ENCODE peak calls at places on chromosomes 13 and 19, in four cellular contexts. One of them, this sample, is unnamed.

GRCh38 chr19:35291259-35291658 is 702 bp upstream of the MAG start:
- DNase-seq in H1: no peak
- DNase-seq in K562: no peak
- DNase-seq in GM12891: no peak
- DNase-seq in this sample: no peak

GRCh38 chr13:30145709-30146367 is 161.5 kb downstream of the KATNAL1 start:
- DNase-seq in H1: no peak
- DNase-seq in K562: no peak
- DNase-seq in GM12891: no peak
- DNase-seq in this sample: no peak

GRCh38 chr19:54158812-54159351 is 639 bp downstream of the LENG1 start:
- DNase-seq in H1: no peak
- DNase-seq in K562: no peak
- DNase-seq in GM12891: no peak
- DNase-seq in this sample: peak

GRCh38 chr13:73720216-73720840 is 413.9 kb downstream of the KLF12 start:
- DNase-seq in H1: no peak
- DNase-seq in K562: no peak
- DNase-seq in GM12891: no peak
- DNase-seq in this sample: no peak

GRCh38 chr13:112845511-112846144 is 123.4 kb upstream of the MCF2L start:
- DNase-seq in H1: no peak
- DNase-seq in K562: no peak
- DNase-seq in GM12891: no peak
- DNase-seq in this sample: no peak

GRCh38 chr13:106917024-106917491 is 349.1 kb upstream of the ARGLU1 start:
- DNase-seq in H1: peak
- DNase-seq in K562: no peak
- DNase-seq in GM12891: no peak
- DNase-seq in this sample: no peak

GRCh38 chr19:38197937-38198704 is 25.9 kb downstream of the DPF1 start:
- DNase-seq in H1: no peak
- DNase-seq in K562: no peak
- DNase-seq in GM12891: no peak
- DNase-seq in this sample: no peak

GRCh38 chr19:21947775-21948174 is 63.0 kb downstream of the ZNF208 start:
- DNase-seq in H1: peak
- DNase-seq in K562: peak
- DNase-seq in GM12891: no peak
- DNase-seq in this sample: no peak

GRCh38 chr13:88802886-88803285 is 1131.7 kb downstream of the SLITRK5 start:
- DNase-seq in H1: no peak
- DNase-seq in K562: no peak
- DNase-seq in GM12891: no peak
- DNase-seq in this sample: no peak

GRCh38 chr19:16078311-16078758 is 2.0 kb downstream of the TPM4 start:
- DNase-seq in H1: no peak
- DNase-seq in K562: no peak
- DNase-seq in GM12891: no peak
- DNase-seq in this sample: no peak

GRCh38 chr13:30872195-30872594 is 33.9 kb upstream of the MEDAG start:
- DNase-seq in H1: no peak
- DNase-seq in K562: no peak
- DNase-seq in GM12891: no peak
- DNase-seq in this sample: no peak

GRCh38 chr13:19023115-19023514 is 158.5 kb downstream of the TUBA3C start:
- DNase-seq in H1: no peak
- DNase-seq in K562: no peak
- DNase-seq in GM12891: no peak
- DNase-seq in this sample: no peak

GRCh38 chr19:2485428-2485827 is 9.5 kb downstream of the GADD45B start:
- DNase-seq in H1: no peak
- DNase-seq in K562: no peak
- DNase-seq in GM12891: no peak
- DNase-seq in this sample: no peak

GRCh38 chr19:11578342-11579142 is 1.1 kb upstream of the ACP5 start:
- DNase-seq in H1: peak
- DNase-seq in K562: peak
- DNase-seq in GM12891: peak
- DNase-seq in this sample: peak

DNA sequence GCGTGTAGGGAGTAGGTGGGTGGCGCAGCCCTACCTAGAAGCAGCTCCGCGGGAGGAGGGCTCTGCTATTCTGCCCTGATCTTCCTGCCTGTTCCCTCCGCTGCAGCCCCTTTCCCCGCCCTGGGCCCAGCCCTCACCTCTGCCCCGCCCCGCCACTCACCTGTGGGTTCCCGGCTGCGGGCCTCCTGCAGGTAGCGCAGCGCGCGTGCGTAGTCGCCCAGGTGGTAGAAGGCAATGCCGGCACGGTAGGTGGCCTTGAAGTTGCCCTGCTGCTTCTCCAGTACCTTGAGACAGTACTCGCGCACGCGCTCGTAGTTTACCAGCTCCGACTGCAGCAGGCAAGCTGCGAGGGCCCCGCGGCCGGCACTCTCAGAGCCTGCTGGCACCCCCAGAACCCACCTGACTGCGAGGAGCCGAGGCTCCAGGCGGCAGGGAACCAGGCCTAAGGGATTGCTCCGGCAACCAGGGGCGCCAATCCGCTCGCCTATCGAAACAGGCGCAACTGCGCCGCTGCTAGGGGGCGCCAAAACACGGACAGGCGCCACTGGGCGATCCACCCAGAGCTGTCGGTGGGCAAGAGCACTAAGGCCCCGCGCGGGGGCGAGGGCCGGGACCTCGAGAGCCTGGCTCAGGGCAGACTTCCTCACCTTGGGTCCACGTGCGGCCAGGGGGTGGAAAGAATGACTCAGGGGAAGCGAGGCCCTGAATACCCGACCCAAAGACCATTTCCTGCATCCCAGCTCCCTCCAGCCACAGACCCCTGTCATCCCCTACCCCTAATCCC is 965 bp downstream of the TTC9B start:
- DNase-seq in H1: peak
- DNase-seq in K562: peak
- DNase-seq in GM12891: no peak
- DNase-seq in this sample: no peak
- TF ChIP-seq POLR2AphosphoS5 in H1: no peak
- TF ChIP-seq POLR2AphosphoS5 in K562: no peak
- TF ChIP-seq POLR2AphosphoS5 in GM12891: no peak
- TF ChIP-seq POLR2AphosphoS5 in this sample: no peak

GRCh38 chr19:57473646-57474045 is 3.7 kb downstream of the ZNF772 start:
- DNase-seq in H1: no peak
- DNase-seq in K562: no peak
- DNase-seq in GM12891: no peak
- DNase-seq in this sample: no peak
- TF ChIP-seq POLR2A in H1: no peak
- TF ChIP-seq POLR2A in K562: no peak
- TF ChIP-seq POLR2A in GM12891: no peak
- TF ChIP-seq POLR2A in this sample: no peak

DNA sequence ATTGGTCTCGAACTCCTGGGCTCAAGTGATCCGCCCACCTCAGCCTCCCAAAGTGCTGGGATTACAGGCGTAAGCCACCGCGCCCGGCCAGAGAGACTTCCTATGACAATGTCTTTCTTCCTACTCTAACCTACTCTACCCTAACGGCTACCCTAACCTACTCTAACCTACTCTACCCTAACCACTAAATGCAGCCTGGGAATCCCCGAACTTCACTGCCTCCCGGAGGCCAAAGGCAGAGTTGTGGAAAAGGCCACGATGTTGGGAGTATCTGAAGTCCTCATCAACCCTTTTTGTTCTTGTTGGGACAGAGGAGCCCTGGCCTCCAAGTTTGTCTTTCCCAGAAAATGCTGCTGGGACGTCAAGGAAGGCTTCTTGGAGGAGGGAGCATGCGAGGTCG is 967 bp upstream of the NR2C2AP start:
- DNase-seq in H1: no peak
- DNase-seq in K562: no peak
- DNase-seq in GM12891: no peak
- DNase-seq in this sample: no peak
- TF ChIP-seq TAF1 in H1: no peak
- TF ChIP-seq TAF1 in K562: no peak
- TF ChIP-seq TAF1 in GM12891: no peak
- TF ChIP-seq TAF1 in this sample: no peak

DNA sequence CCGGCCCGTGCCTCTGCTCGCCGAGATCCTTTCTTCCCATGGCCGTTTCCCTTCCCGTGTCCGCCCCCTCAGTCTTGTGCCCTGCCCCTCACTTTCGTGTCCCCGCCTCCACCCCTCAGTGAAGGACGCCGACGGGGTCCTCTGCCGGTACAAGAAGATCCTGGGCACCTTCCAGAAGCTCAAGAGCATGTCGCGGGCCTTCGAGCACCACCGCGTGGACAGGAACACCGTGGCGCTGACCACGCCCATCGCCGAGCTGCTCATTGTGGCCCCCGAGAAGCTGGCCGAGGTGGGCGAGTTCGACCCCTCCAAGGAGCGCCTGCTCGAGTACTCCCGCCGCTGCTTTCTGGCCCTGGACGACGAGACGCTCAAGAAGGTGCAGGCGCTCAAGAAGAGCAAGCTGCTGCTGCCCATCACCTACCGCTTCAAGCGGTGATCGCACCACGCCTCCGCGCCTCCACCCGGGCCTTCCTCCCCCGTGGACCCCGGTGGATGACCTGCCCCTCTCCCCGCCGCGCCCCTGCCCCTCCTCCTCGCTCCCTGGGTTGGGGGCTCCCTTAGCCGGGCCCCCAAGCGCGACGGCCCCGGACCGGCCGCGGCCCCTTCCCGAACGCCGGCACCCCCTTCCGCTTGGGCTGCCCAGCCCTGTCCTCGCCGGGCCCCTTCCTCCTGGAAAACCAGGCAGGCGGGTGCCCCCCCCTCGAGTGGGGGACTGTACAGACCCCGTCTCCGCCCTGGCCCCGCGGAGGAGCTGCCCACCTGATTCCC is 2.3 kb upstream of the U2AF2 start:
- DNase-seq in H1: no peak
- DNase-seq in K562: no peak
- DNase-seq in GM12891: no peak
- DNase-seq in this sample: no peak
- TF ChIP-seq POLR2AphosphoS5 in H1: no peak
- TF ChIP-seq POLR2AphosphoS5 in K562: no peak
- TF ChIP-seq POLR2AphosphoS5 in GM12891: no peak
- TF ChIP-seq POLR2AphosphoS5 in this sample: no peak

GRCh38 chr19:51692065-51692915 is 840 bp upstream of the SPACA6 start:
- DNase-seq in H1: no peak
- DNase-seq in K562: no peak
- DNase-seq in GM12891: no peak
- DNase-seq in this sample: no peak

GRCh38 chr19:51690359-51691121 is 2.6 kb upstream of the SPACA6 start:
- DNase-seq in H1: peak
- DNase-seq in K562: peak
- DNase-seq in GM12891: peak
- DNase-seq in this sample: no peak

GRCh38 chr19:51693246-51693645 is at the start of gene SPACA6:
- DNase-seq in H1: no peak
- DNase-seq in K562: no peak
- DNase-seq in GM12891: no peak
- DNase-seq in this sample: no peak

GRCh38 chr19:51689751-51690358 is 3.3 kb upstream of the SPACA6 start:
- DNase-seq in H1: peak
- DNase-seq in K562: peak
- DNase-seq in GM12891: no peak
- DNase-seq in this sample: no peak

DNA sequence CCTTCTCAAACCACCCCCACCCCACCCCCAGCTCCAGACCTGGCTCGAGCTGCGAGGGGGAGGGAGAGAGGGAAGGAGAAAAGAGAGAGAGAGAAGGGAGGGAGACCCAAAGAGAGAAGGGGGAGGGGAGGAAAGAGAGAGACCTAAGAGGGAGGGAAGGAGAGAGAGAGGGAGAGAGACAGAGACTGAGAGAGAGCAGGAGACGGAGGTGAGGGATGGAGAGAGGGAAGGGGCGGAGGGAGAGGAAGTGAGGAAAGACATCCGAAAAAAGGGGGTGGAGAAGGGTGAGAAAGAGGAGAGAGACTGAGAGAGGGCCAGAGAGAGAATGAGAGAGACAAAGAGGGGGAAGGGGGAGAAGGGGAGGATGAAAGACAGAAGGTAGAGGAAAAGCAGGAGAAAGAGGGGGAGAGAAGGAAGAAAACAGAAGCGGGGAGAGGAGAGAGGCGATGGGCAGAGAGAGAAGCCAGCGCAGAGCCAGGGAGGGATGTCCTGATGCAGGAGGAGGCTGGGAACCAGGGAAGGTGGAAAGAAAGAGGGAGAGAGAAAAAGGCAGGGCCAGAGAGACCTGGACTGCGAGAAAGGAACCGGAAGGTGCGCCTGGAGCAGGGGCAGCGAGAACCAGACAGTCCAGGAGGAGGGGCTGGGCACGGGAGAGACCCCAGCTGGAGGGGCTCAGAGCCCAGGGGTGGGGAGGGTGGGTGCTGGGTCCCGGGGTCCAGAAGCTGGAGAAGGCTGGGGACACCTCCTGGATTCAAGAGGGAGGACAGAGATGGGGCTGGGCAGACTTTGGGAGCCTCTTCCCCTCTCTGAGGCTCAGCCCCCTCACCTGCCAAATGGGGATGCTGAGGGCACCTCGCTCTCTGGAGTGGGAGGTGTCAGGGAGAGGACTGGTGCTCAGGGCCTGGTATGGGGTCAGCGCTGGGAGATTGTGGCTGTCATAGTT is 1.7 kb upstream of the SPACA6 start:
- DNase-seq in H1: no peak
- DNase-seq in K562: no peak
- DNase-seq in GM12891: no peak
- DNase-seq in this sample: no peak
- TF ChIP-seq POLR2A in H1: no peak
- TF ChIP-seq POLR2A in K562: peak
- TF ChIP-seq POLR2A in GM12891: no peak
- TF ChIP-seq POLR2A in this sample: no peak

This sample was measured in GM12892.